ENCODE peak calls at places on chromosomes 6 and 20, in nine cellular contexts. B is HCEC 1CT, D is immature natural killer cell, M is ovary, P is heart left ventricle, N is iris pigment epithelial cell, J is Right ventricle myocardium superior, F is mucosa of descending colon, C is GM23338. W is an unnamed sample.

GRCh38 chr20:33437141-33437911 is 6.2 kb downstream of the SNTA1 start:
- DNase-seq in P (peak), N (peak), D (no peak), M (peak), B (no peak), F (no peak), C (no peak), J (peak), W (peak)

GRCh38 chr20:4038047-4038459 is 22.7 kb upstream of the RNF24 start:
- DNase-seq in P (peak), D (peak), F (peak), B (peak), M (no peak), N (peak), C (peak), J (peak), W (peak)

GRCh38 chr6:1029196-1029595 is 282.7 kb upstream of the FOXQ1 start:
- DNase-seq in M (no peak), F (no peak), B (no peak), N (no peak), J (no peak), C (no peak), D (no peak), P (no peak), W (no peak)

GRCh38 chr6:111990214-111990613 is 63.7 kb upstream of the CCN6 start:
- DNase-seq in F (no peak), J (no peak), P (no peak), D (peak), C (no peak), M (no peak), N (no peak), B (no peak), W (no peak)

GRCh38 chr20:31675828-31676533 is 38.3 kb downstream of the COX4I2 start:
- DNase-seq in D (peak), C (no peak), N (peak), B (peak), M (peak), F (no peak), J (no peak), P (peak), W (no peak)

GRCh38 chr6:6858533-6858982 is 249.2 kb upstream of the RREB1 start:
- DNase-seq in C (no peak), B (no peak), J (no peak), P (no peak), M (no peak), D (no peak), F (no peak), N (no peak), W (no peak)

GRCh38 chr6:3414704-3415453 is 42.0 kb downstream of the SLC22A23 start:
- DNase-seq in J (no peak), B (no peak), C (peak), F (no peak), M (no peak), P (no peak), D (no peak), N (peak), W (peak)

GRCh38 chr6:122789078-122789861 is at the start of gene SMPDL3A:
- DNase-seq in C (peak), B (peak), N (peak), J (peak), F (peak), M (peak), D (peak), P (peak), W (peak)

GRCh38 chr20:46088409-46089075 is 1.2 kb downstream of the NCOA5 start:
- DNase-seq in C (peak), F (no peak), B (peak), J (no peak), N (peak), M (no peak), D (no peak), P (no peak), W (no peak)

GRCh38 chr6:168825226-168826077 is 384.5 kb downstream of the SMOC2 start:
- DNase-seq in D (no peak), P (no peak), M (no peak), C (no peak), B (no peak), F (no peak), N (no peak), J (no peak), W (no peak)

GRCh38 chr6:113936093-113936934 is 34.6 kb downstream of the HDAC2 start:
- DNase-seq in D (peak), P (no peak), M (no peak), B (peak), F (no peak), N (peak), C (peak), J (no peak), W (no peak)

GRCh38 chr6:39791850-39792500 is at the start of gene DAAM2:
- DNase-seq in M (peak), P (peak), N (peak), C (peak), F (no peak), D (no peak), B (no peak), J (peak), W (peak)

GRCh38 chr6:93423542-93423941 is 4.2 kb upstream of the EPHA7 start:
- DNase-seq in J (no peak), M (no peak), C (peak), P (peak), B (peak), F (no peak), D (no peak), N (peak), W (peak)

GRCh38 chr6:35027807-35028206 is 113.3 kb downstream of the TCP11 start:
- DNase-seq in N (no peak), J (no peak), C (no peak), P (no peak), D (no peak), B (no peak), M (no peak), F (no peak), W (no peak)

GRCh38 chr6:138493413-138493812 is 5.9 kb downstream of the NHSL1 start:
- DNase-seq in B (no peak), N (peak), M (no peak), C (peak), P (no peak), F (no peak), J (no peak), D (no peak), W (peak)

GRCh38 chr20:31700747-31701146 is 21.9 kb downstream of the BCL2L1 start:
- DNase-seq in P (no peak), C (no peak), F (no peak), B (no peak), J (no peak), N (no peak), M (no peak), D (no peak), W (no peak)

GRCh38 chr6:101650402-101651100 is 257.0 kb downstream of the GRIK2 start:
- DNase-seq in N (no peak), J (no peak), P (no peak), F (no peak), B (no peak), D (no peak), C (peak), M (no peak), W (no peak)

GRCh38 chr6:15074806-15075205 is 171.1 kb upstream of the JARID2 start:
- DNase-seq in P (no peak), M (no peak), N (no peak), B (no peak), J (no peak), F (no peak), C (no peak), D (no peak), W (no peak)

GRCh38 chr20:33866398-33867079 is 55.4 kb downstream of the CHMP4B start:
- DNase-seq in C (peak), D (no peak), B (no peak), N (peak), F (no peak), J (no peak), M (no peak), P (no peak), W (peak)

GRCh38 chr6:107714104-107714503 is 110.0 kb downstream of the SCML4 start:
- DNase-seq in J (no peak), D (no peak), N (no peak), B (no peak), F (no peak), P (no peak), M (no peak), C (no peak), W (no peak)

GRCh38 chr6:36633915-36634314 is 39.8 kb downstream of the SRSF3 start:
- DNase-seq in M (peak), F (peak), N (peak), B (no peak), D (no peak), J (peak), C (no peak), P (peak), W (peak)

GRCh38 chr6:14280766-14281293 is 163.3 kb downstream of the CD83 start:
- DNase-seq in F (no peak), C (peak), D (no peak), J (no peak), M (no peak), N (no peak), P (no peak), B (no peak), W (peak)

GRCh38 chr6:84220809-84221409 is 6.5 kb downstream of the CEP162 start:
- DNase-seq in B (peak), F (no peak), M (no peak), J (no peak), D (no peak), C (peak), N (peak), P (no peak), W (no peak)

GRCh38 chr6:63527658-63528514 is 44.4 kb upstream of the LOC128125822 start:
- DNase-seq in C (no peak), N (peak), M (no peak), D (no peak), F (no peak), P (no peak), J (no peak), B (peak), W (peak)

GRCh38 chr6:21229061-21229460 is 364.5 kb upstream of the SOX4 start:
- DNase-seq in C (no peak), D (no peak), B (no peak), M (no peak), P (no peak), F (no peak), N (no peak), J (no peak), W (no peak)

GRCh38 chr20:8435251-8436035 is 303.4 kb downstream of the PLCB1 start:
- DNase-seq in C (no peak), F (no peak), D (no peak), N (peak), P (no peak), J (no peak), B (no peak), M (no peak), W (no peak)